ENCODE peak calls at places on chromosome 3, in seven cellular contexts. M is cardiac muscle cell, Q is fibroblast of lung, E is body of pancreas, K is thyroid gland, Z is PC-9, L is ovary. T is an unnamed sample. For H3K36me3 and H3K27me3, the result is how much of the 10 kb centered on the place peaks cover.

GRCh38 chr3:184597783-184598182 is 36.2 kb downstream of the EPHB3 start:
- DNase-seq in M (no peak), Q (no peak), E (peak), K (no peak), Z (no peak), L (peak), T (no peak)

GRCh38 chr3:196638922-196639516 is 475 bp upstream of the NRROS start:
- DNase-seq in M (no peak), Q (no peak), E (no peak), K (no peak), Z (no peak), L (no peak), T (no peak)

GRCh38 chr3:190701096-190701532 is 161.4 kb downstream of the GMNC start:
- DNase-seq in M (peak), Q (peak), E (peak), K (peak), Z (peak), L (peak), T (peak)

GRCh38 chr3:27340524-27340923 is 28.7 kb downstream of the NEK10 start:
- DNase-seq in M (no peak), Q (no peak), E (no peak), K (no peak), Z (no peak), L (no peak), T (no peak)

GRCh38 chr3:176714034-176714433 is 483.2 kb downstream of the TBL1XR1 start:
- DNase-seq in M (no peak), Q (no peak), E (no peak), K (no peak), Z (no peak), L (no peak), T (no peak)

GRCh38 chr3:41234823-41235722 is 35.8 kb downstream of the CTNNB1 start:
- DNase-seq in M (no peak), Q (peak), E (no peak), K (no peak), Z (no peak), L (no peak), T (no peak)

GRCh38 chr3:8741581-8742355 is 8.2 kb downstream of the CAV3 start:
- DNase-seq in M (peak), Q (peak), E (no peak), K (no peak), Z (peak), L (peak), T (peak)

GRCh38 chr3:47578691-47579632 is at the start of gene CSPG5:
- DNase-seq in M (peak), Q (no peak), E (peak), K (peak), Z (no peak), L (peak), T (peak)

GRCh38 chr3:45486136-45486535 is 97.8 kb downstream of the LARS2 start:
- DNase-seq in M (no peak), Q (peak), E (no peak), K (no peak), Z (no peak), L (no peak), T (no peak)

GRCh38 chr3:58522759-58523425 is 14.1 kb downstream of the ACOX2 start:
- DNase-seq in M (no peak), Q (no peak), E (no peak), K (no peak), Z (no peak), L (no peak), T (no peak)

GRCh38 chr3:57929988-57930387 is 78.2 kb upstream of the FLNB start:
- DNase-seq in M (no peak), Q (no peak), E (no peak), K (no peak), Z (no peak), L (no peak), T (no peak)

GRCh38 chr3:193863657-193864323 is 270.8 kb downstream of the OPA1 start:
- DNase-seq in M (peak), Q (no peak), E (no peak), K (peak), Z (no peak), L (peak), T (peak)

GRCh38 chr3:191963182-191963581 is 502.2 kb downstream of the PYDC2 start:
- DNase-seq in M (no peak), Q (peak), E (no peak), K (no peak), Z (no peak), L (no peak), T (peak)

GRCh38 chr3:111392911-111393351 is 149.1 kb upstream of the CD96 start:
- DNase-seq in M (no peak), Q (peak), E (no peak), K (no peak), Z (peak), L (no peak), T (no peak)

GRCh38 chr3:1087066-1087555 is 5.7 kb upstream of the CNTN6 start:
- DNase-seq in M (peak), Q (peak), E (peak), K (peak), Z (no peak), L (peak), T (peak)

GRCh38 chr3:72636947-72637647 is 211.1 kb downstream of the SHQ1 start:
- DNase-seq in M (no peak), Q (no peak), E (no peak), K (no peak), Z (no peak), L (no peak), T (no peak)

GRCh38 chr3:122635789-122636188 is 44.9 kb upstream of the PARP14 start:
- DNase-seq in M (no peak), Q (peak), E (no peak), K (no peak), Z (no peak), L (no peak), T (no peak)

GRCh38 chr3:53243165-53243564 is 12.7 kb downstream of the TKT start:
- DNase-seq in M (peak), Q (peak), E (peak), K (peak), Z (no peak), L (no peak), T (no peak)

GRCh38 chr3:191244242-191244867 is 45.3 kb downstream of the OSTN start:
- DNase-seq in M (no peak), Q (no peak), E (no peak), K (no peak), Z (no peak), L (no peak), T (no peak)

GRCh38 chr3:19213608-19214220 is 65.4 kb downstream of the KCNH8 start:
- DNase-seq in M (peak), Q (no peak), E (no peak), K (no peak), Z (no peak), L (no peak), T (no peak)

GRCh38 chr3:104102386-104102785 is 1264.3 kb upstream of the ALCAM start:
- DNase-seq in M (peak), Q (peak), E (peak), K (no peak), Z (no peak), L (no peak), T (no peak)

GRCh38 chr3:13240928-13241618 is 167.8 kb upstream of the IQSEC1 start:
- DNase-seq in M (no peak), Q (no peak), E (no peak), K (no peak), Z (no peak), L (no peak), T (no peak)

GRCh38 chr3:180961552-180961951 is 28.0 kb downstream of the DNAJC19 start:
- DNase-seq in M (no peak), Q (no peak), E (no peak), K (no peak), Z (no peak), L (no peak), T (no peak)
- H3K36me3 ChIP-seq in M (half or more), Q (under half), E (under half), K (under half), Z (half or more), L (under half), T (half or more)

GRCh38 chr3:64684715-64685261 is 3.0 kb downstream of the ADAMTS9 start:
- DNase-seq in M (peak), Q (peak), E (peak), K (peak), Z (peak), L (peak), T (no peak)

GRCh38 chr3:64687381-64687780 is 419 bp downstream of the ADAMTS9 start:
- DNase-seq in M (no peak), Q (peak), E (no peak), K (no peak), Z (no peak), L (peak), T (no peak)

GRCh38 chr3:64685331-64685799 is 2.4 kb downstream of the ADAMTS9 start:
- DNase-seq in M (no peak), Q (peak), E (peak), K (peak), Z (no peak), L (peak), T (no peak)

GRCh38 chr3:64686446-64686908 is 1.3 kb downstream of the ADAMTS9 start:
- DNase-seq in M (peak), Q (peak), E (peak), K (no peak), Z (peak), L (no peak), T (no peak)

DNA sequence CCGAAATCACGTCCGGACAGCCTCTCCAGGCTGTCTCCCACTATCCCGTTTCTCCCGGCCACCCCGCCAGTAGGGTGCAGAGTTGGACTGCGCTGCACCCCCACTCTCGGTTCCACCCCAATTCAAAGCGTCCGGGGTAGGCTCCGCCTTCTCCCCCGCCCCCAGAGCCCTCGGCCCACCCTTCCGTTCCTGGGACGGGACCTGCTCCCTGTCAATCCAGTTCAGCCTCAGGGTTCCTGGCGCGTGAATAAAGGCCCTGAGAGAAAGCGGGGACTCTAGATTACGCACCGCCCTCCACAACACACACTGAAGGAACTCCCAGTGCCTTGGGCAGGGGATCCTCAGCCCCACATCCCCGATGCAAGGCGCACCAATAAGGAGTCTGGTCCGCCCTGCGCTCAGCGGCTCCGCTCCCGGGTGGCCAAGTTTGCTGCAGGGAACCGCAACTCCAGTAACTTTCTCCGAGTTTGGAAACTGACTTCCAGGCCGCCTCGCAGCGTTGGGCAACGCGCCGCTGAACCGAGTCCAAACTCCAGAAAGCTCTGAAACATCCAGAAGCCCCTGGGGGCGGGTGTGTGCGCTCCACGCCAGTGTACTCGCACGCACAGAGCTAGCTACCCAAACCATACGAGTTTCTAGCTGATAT is 1.9 kb downstream of the ADAMTS9 start:
- DNase-seq in M (peak), Q (peak), E (peak), K (peak), Z (peak), L (peak), T (peak)
- H3K4me3 ChIP-seq in M (peak), Q (peak), E (peak), K (peak), Z (peak), L (peak), T (peak)

GRCh38 chr3:32819581-32820348 is 2.0 kb downstream of the TRIM71 start:
- DNase-seq in M (peak), Q (no peak), E (no peak), K (no peak), Z (no peak), L (no peak), T (no peak)

GRCh38 chr3:32818431-32819085 is 761 bp downstream of the TRIM71 start:
- DNase-seq in M (peak), Q (no peak), E (no peak), K (no peak), Z (no peak), L (no peak), T (no peak)

GRCh38 chr3:32817561-32818430 is at the start of gene TRIM71:
- DNase-seq in M (peak), Q (no peak), E (no peak), K (no peak), Z (no peak), L (no peak), T (peak)

GRCh38 chr3:32820430-32820829 is 2.6 kb downstream of the TRIM71 start:
- DNase-seq in M (no peak), Q (no peak), E (no peak), K (no peak), Z (no peak), L (no peak), T (no peak)

DNA sequence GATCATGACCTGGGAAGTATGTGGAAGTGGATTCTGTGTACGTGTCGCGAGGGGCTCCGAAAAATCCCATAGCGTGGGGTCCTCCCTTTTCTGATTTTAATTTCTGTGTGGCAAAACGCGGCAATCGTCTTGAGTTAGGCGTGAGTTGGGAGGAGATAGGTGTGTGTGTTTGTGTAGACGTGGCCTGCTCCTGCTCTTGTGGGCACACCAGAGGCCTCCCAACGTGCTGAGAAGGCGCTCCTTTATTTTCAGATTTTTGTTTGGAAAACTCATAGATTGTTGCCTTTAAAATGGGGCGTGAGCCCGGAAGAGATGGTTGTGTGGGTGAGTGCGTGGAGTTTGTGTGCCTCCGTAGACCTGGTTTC is 1.3 kb downstream of the TRIM71 start:
- DNase-seq in M (no peak), Q (no peak), E (no peak), K (no peak), Z (no peak), L (no peak), T (no peak)
- H3K27me3 ChIP-seq in M (under half), Q (half or more), E (under half), K (under half), Z (under half), L (under half), T (under half)

GRCh38 chr3:63937661-63938651 is 25.8 kb upstream of the SCAANT1 start:
- DNase-seq in M (no peak), Q (no peak), E (peak), K (peak), Z (peak), L (no peak), T (no peak)
- H3K36me3 ChIP-seq in M (under half), Q (under half), E (under half), K (under half), Z (under half), L (under half), T (under half)

GRCh38 chr3:11582123-11582968 is 61.4 kb downstream of the VGLL4 start:
- DNase-seq in M (peak), Q (peak), E (peak), K (peak), Z (no peak), L (peak), T (peak)

GRCh38 chr3:11583638-11584046 is 60.1 kb downstream of the VGLL4 start:
- DNase-seq in M (no peak), Q (peak), E (no peak), K (no peak), Z (no peak), L (peak), T (no peak)

GRCh38 chr3:11581237-11582122 is 62.2 kb downstream of the VGLL4 start:
- DNase-seq in M (no peak), Q (peak), E (no peak), K (peak), Z (no peak), L (peak), T (no peak)

GRCh38 chr3:11583226-11583625 is 60.5 kb downstream of the VGLL4 start:
- DNase-seq in M (no peak), Q (no peak), E (no peak), K (no peak), Z (no peak), L (no peak), T (no peak)

DNA sequence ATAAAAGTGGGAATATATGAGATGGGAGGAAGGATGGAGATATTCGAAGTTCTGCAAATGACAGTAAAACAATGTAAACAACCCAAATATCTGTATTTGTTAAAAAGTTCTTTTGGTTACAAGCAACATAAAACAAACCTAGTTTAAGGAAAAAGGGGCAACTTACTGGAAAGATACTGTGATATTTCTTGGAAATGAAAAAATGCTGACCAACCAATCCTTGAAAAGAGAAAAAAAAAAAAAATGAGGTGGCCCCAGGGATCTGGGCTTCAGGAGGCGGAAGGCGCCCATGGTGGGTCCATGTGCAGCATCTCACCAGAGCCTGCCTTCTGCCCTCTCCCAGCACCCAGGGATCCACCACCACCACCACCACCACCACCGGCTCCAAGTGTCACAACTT is 59.1 kb downstream of the VGLL4 start:
- DNase-seq in M (no peak), Q (no peak), E (no peak), K (no peak), Z (no peak), L (peak), T (no peak)
- H3K4me3 ChIP-seq in M (no peak), Q (no peak), E (no peak), K (no peak), Z (no peak), L (no peak), T (no peak)

DNA sequence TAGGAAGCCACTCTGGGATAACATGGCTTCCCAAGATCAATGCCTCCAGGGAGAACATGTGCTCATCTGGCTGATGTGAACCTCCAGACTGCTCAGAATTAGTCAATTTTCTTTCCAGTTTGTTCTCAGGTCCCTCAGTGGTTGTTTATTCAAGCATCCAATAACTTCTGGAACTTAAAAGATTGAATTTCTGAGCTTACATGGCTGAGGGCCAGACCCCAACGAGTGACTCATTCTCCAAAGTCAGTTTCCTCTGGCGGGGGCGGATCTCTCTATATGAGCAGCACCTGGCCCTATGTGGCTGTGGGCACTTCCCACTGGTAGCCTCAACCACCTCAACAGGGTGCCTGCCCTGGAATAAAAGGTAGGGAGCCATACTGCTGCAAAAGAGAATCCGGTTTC is 34.0 kb downstream of the LYZL4 start:
- DNase-seq in M (no peak), Q (peak), E (peak), K (peak), Z (peak), L (no peak), T (peak)
- H3K27me3 ChIP-seq in M (under half), Q (under half), E (under half), K (under half), Z (under half), L (under half), T (under half)

GRCh38 chr3:197953881-197954280 is 3.9 kb downstream of the RPL35A start:
- DNase-seq in M (peak), Q (peak), E (no peak), K (no peak), Z (no peak), L (no peak), T (peak)
- H3K36me3 ChIP-seq in M (under half), Q (under half), E (under half), K (half or more), Z (half or more), L (under half), T (half or more)

T was measured in MG63.